ENCODE peak calls at places on chromosomes 3 and 15, in five cellular contexts. Z is AG08396, U is HFFc6, X is GM18507, C is nephron progenitor cell. T is an unnamed sample.

GRCh38 chr3:13081603-13082360 is 8.6 kb upstream of the IQSEC1 start:
- DNase-seq in Z (no peak), U (no peak), X (no peak), C (no peak), T (no peak)

GRCh38 chr15:58475573-58476524 is 44.1 kb downstream of the LIPC start:
- DNase-seq in Z (peak; percentile 17), U (peak; percentile 56), X (no peak), C (no peak), T (no peak)

GRCh38 chr3:77204788-77205187 is 164.9 kb downstream of the ROBO2 start:
- DNase-seq in Z (no peak), U (no peak), X (no peak), C (no peak), T (no peak)

GRCh38 chr15:33612721-33613304 is 302.0 kb downstream of the RYR3 start:
- DNase-seq in Z (no peak), U (no peak), X (no peak), C (no peak), T (peak; percentile 51)

GRCh38 chr3:46187876-46188275 is 20.2 kb downstream of the CCR1 start:
- DNase-seq in Z (no peak), U (peak; percentile 64), X (no peak), C (no peak), T (peak; percentile 14)

GRCh38 chr3:98890181-98890882 is 11.2 kb downstream of the DCBLD2 start:
- DNase-seq in Z (no peak), U (no peak), X (no peak), C (no peak), T (no peak)

GRCh38 chr3:196979545-196979944 is 10.9 kb upstream of the PIGZ start:
- DNase-seq in Z (no peak), U (no peak), X (no peak), C (no peak), T (peak; percentile 89)

GRCh38 chr3:183959214-183959613 is 58.5 kb downstream of the ABCC5 start:
- DNase-seq in Z (no peak), U (no peak), X (no peak), C (no peak), T (no peak)

GRCh38 chr3:112117415-112117814 is 15.6 kb downstream of the GCSAM start:
- DNase-seq in Z (no peak), U (no peak), X (no peak), C (no peak), T (no peak)

GRCh38 chr3:56952051-56952450 is 108.4 kb upstream of the SPATA12 start:
- DNase-seq in Z (no peak), U (no peak), X (no peak), C (no peak), T (no peak)

GRCh38 chr3:151926956-151927355 is 53.5 kb downstream of the SUCNR1 start:
- DNase-seq in Z (peak; percentile 38), U (peak; percentile 75), X (no peak), C (no peak), T (peak; percentile 92)

GRCh38 chr15:35136552-35136951 is 51.5 kb upstream of the NANOGP8 start:
- DNase-seq in Z (no peak), U (no peak), X (peak; percentile 29), C (no peak), T (no peak)

GRCh38 chr3:196486263-196486662 is 17.3 kb downstream of the RNF168 start:
- DNase-seq in Z (no peak), U (no peak), X (no peak), C (no peak), T (no peak)

GRCh38 chr3:174441588-174442316 is 417.4 kb upstream of the NAALADL2 start:
- DNase-seq in Z (no peak), U (no peak), X (no peak), C (no peak), T (peak; percentile 70)

GRCh38 chr15:63212050-63212973 is 22.9 kb downstream of the RAB8B start:
- DNase-seq in Z (no peak), U (peak; percentile 58), X (no peak), C (no peak), T (no peak)

GRCh38 chr15:58521293-58521991 is 89.7 kb downstream of the LIPC start:
- DNase-seq in Z (peak; percentile 60), U (peak; percentile 21), X (no peak), C (peak; percentile 57), T (no peak)

GRCh38 chr15:67883228-67883773 is 43.5 kb upstream of the RNU6-1 start:
- DNase-seq in Z (no peak), U (no peak), X (no peak), C (peak; percentile 27), T (no peak)

T was measured in osteoblast.